ENCODE peak calls at places on chromosomes 3 and 15, in eight cellular contexts. T is NCI-H460; F is GM13976; R is body of pancreas; E is OCI-LY7; S is HS-27A; X is M059J; C is stimulated activated CD4-positive, alpha-beta T cell treated with anti-CD3 and anti-CD28 coated beads, Interleukin-4, amount 100 ng/mL, for 1 hour. H is an unnamed sample.
A peak's percentile ranks its signal among the peaks of the same experiment; 100 is the strongest.

GRCh38 chr3:53496984-53497383 is 2.6 kb downstream of the CACNA1D start:
- DNase-seq in T (no peak), F (no peak), R (no peak), E (no peak), S (no peak), X (no peak), C (no peak), H (no peak)

GRCh38 chr3:78410077-78410476 is 1357.7 kb downstream of the ROBO1 start:
- DNase-seq in T (no peak), F (no peak), R (no peak), E (no peak), S (no peak), X (no peak), C (no peak), H (no peak)

GRCh38 chr3:58266577-58266976 is 29.0 kb downstream of the ABHD6 start:
- DNase-seq in T (no peak), F (no peak), R (no peak), E (peak; percentile 31), S (no peak), X (no peak), C (no peak), H (no peak)

GRCh38 chr3:161084277-161084676 is 20.9 kb downstream of the B3GALNT1 start:
- DNase-seq in T (no peak), F (no peak), R (no peak), E (no peak), S (no peak), X (no peak), C (no peak), H (no peak)

GRCh38 chr15:61173899-61174689 is 55.0 kb downstream of the RORA start:
- DNase-seq in T (no peak), F (no peak), R (no peak), E (no peak), S (no peak), X (peak; percentile 27), C (no peak), H (no peak)

GRCh38 chr3:38397320-38397719 is 50.7 kb downstream of the XYLB start:
- DNase-seq in T (peak; percentile 1), F (no peak), R (no peak), E (peak; percentile 10), S (no peak), X (peak; percentile 20), C (no peak), H (peak; percentile 84)

GRCh38 chr3:5274116-5274515 is 86.6 kb downstream of the EDEM1 start:
- DNase-seq in T (no peak), F (no peak), R (no peak), E (no peak), S (no peak), X (no peak), C (no peak), H (no peak)

GRCh38 chr3:48851407-48851806 is 3.7 kb upstream of the PRKAR2A start:
- DNase-seq in T (no peak), F (no peak), R (peak; percentile 14), E (peak; percentile 21), S (no peak), X (peak; percentile 31), C (no peak), H (no peak)

GRCh38 chr3:134077649-134078081 is 47.9 kb upstream of the SLCO2A1 start:
- DNase-seq in T (no peak), F (no peak), R (no peak), E (no peak), S (no peak), X (peak; percentile 75), C (no peak), H (no peak)

GRCh38 chr15:66701422-66702034 is 508 bp upstream of the SMAD6 start:
- DNase-seq in T (peak; percentile 48), F (peak; percentile 59), R (peak; percentile 45), E (no peak), S (peak; percentile 66), X (no peak), C (peak; percentile 29), H (peak; percentile 79)

H was measured in right lobe of liver.